ENCODE peak calls at places on chromosome 14, in seven cellular contexts. T is CD4-positive, alpha-beta memory T cell; M is tibial artery; H is psoas muscle; L is substantia nigra; W is Peyer's patch; C is endothelial cell of umbilical vein. O is an unnamed sample.

GRCh38 chr14:60777856-60778578 is 43.5 kb downstream of the MNAT1 start:
- DNase-seq in W (no peak), L (no peak), T (no peak), H (no peak), C (peak; percentile 8), M (no peak), O (no peak)

GRCh38 chr14:93002851-93003298 is 79.9 kb downstream of the CHGA start:
- DNase-seq in H (no peak), W (no peak), M (no peak), L (no peak), C (no peak), T (no peak), O (no peak)

GRCh38 chr14:51873221-51873893 is 12.9 kb downstream of the GNG2 start:
- DNase-seq in C (peak; percentile 87), L (no peak), H (no peak), M (no peak), T (peak; percentile 68), W (no peak), O (no peak)

GRCh38 chr14:48914382-48914781 is 671.8 kb downstream of the RPS29 start:
- DNase-seq in W (peak; percentile 49), H (no peak), M (no peak), L (no peak), C (no peak), T (no peak), O (no peak)

GRCh38 chr14:31476131-31476917 is 11.5 kb downstream of the GPR33 start:
- DNase-seq in T (no peak), W (no peak), M (no peak), H (no peak), C (no peak), L (no peak), O (no peak)

GRCh38 chr14:79992799-79993198 is 218.5 kb downstream of the DIO2 start:
- DNase-seq in C (no peak), H (no peak), T (no peak), W (no peak), M (no peak), L (no peak), O (no peak)

GRCh38 chr14:106605548-106606448 is 1079.4 kb downstream of the TMEM121 start:
- DNase-seq in M (no peak), L (no peak), T (peak; percentile 77), H (no peak), C (no peak), W (peak; percentile 91), O (peak; percentile 71)

GRCh38 chr14:85125331-85125730 is 404.6 kb upstream of the FLRT2 start:
- DNase-seq in L (no peak), M (no peak), T (no peak), C (no peak), W (no peak), H (no peak), O (no peak)

GRCh38 chr14:93734086-93734822 is 54.0 kb downstream of the PRIMA1 start:
- DNase-seq in M (no peak), L (no peak), C (no peak), W (no peak), H (peak; percentile 32), T (no peak), O (no peak)

GRCh38 chr14:71266994-71267636 is 359.9 kb downstream of the PCNX1 start:
- DNase-seq in W (no peak), T (no peak), L (no peak), C (peak; percentile 6), H (no peak), M (no peak), O (no peak)

GRCh38 chr14:75059642-75060041 is 4.2 kb downstream of the ACYP1 start:
- DNase-seq in W (no peak), T (no peak), L (no peak), H (no peak), M (no peak), C (peak; percentile 80), O (no peak)

GRCh38 chr14:77909911-77910310 is 110.0 kb downstream of the ADCK1 start:
- DNase-seq in C (no peak), L (peak; percentile 3), T (no peak), M (peak; percentile 24), W (no peak), H (no peak), O (no peak)

GRCh38 chr14:81990312-81990761 is 456.7 kb upstream of the SEL1L start:
- DNase-seq in L (no peak), C (peak; percentile 46), M (no peak), T (no peak), W (peak; percentile 49), H (no peak), O (no peak)

GRCh38 chr14:101790232-101790631 is 28.7 kb downstream of the PPP2R5C start:
- DNase-seq in M (no peak), L (no peak), T (no peak), H (no peak), W (no peak), C (no peak), O (no peak)

GRCh38 chr14:84112589-84112988 is 1417.4 kb upstream of the FLRT2 start:
- DNase-seq in H (no peak), T (no peak), C (peak; percentile 49), W (no peak), M (no peak), L (no peak), O (no peak)

GRCh38 chr14:68210729-68211299 is 391.2 kb downstream of the RAD51B start:
- DNase-seq in T (peak; percentile 78), C (peak; percentile 84), L (no peak), W (peak; percentile 55), M (no peak), H (no peak), O (no peak)

GRCh38 chr14:68211886-68212285 is 392.3 kb downstream of the RAD51B start:
- DNase-seq in C (no peak), T (no peak), W (no peak), L (no peak), H (no peak), M (no peak), O (no peak)

GRCh38 chr14:68208726-68209125 is 389.1 kb downstream of the RAD51B start:
- DNase-seq in L (no peak), M (no peak), H (no peak), T (peak; percentile 40), W (no peak), C (no peak), O (no peak)

GRCh38 chr14:68214431-68214830 is 394.9 kb downstream of the RAD51B start:
- DNase-seq in W (no peak), C (no peak), L (no peak), M (no peak), T (no peak), H (no peak), O (no peak)

GRCh38 chr14:68211421-68211820 is 391.8 kb downstream of the RAD51B start:
- DNase-seq in C (no peak), W (no peak), L (no peak), H (no peak), T (no peak), M (no peak), O (no peak)
- H3K27ac ChIP-seq in C (no peak overlapping the region), W (peak overlapping the region; percentile 60), L (no peak overlapping the region), H (peak overlapping the region; percentile 73), T (peak overlapping the region; percentile 31), M (peak overlapping the region; percentile 71), O (peak overlapping the region; percentile 80)

GRCh38 chr14:29738950-29739349 is 188.7 kb downstream of the PRKD1 start:
- DNase-seq in T (no peak), W (no peak), C (no peak), L (no peak), H (no peak), M (no peak), O (no peak)

GRCh38 chr14:29740491-29740890 is 187.2 kb downstream of the PRKD1 start:
- DNase-seq in H (no peak), T (no peak), W (no peak), L (no peak), C (no peak), M (no peak), O (no peak)

GRCh38 chr14:29741909-29742401 is 185.7 kb downstream of the PRKD1 start:
- DNase-seq in M (no peak), C (peak; percentile 84), H (no peak), T (no peak), L (no peak), W (no peak), O (no peak)

GRCh38 chr14:29745863-29746262 is 181.8 kb downstream of the PRKD1 start:
- DNase-seq in M (no peak), H (no peak), C (peak; percentile 34), L (no peak), T (no peak), W (no peak), O (no peak)

DNA sequence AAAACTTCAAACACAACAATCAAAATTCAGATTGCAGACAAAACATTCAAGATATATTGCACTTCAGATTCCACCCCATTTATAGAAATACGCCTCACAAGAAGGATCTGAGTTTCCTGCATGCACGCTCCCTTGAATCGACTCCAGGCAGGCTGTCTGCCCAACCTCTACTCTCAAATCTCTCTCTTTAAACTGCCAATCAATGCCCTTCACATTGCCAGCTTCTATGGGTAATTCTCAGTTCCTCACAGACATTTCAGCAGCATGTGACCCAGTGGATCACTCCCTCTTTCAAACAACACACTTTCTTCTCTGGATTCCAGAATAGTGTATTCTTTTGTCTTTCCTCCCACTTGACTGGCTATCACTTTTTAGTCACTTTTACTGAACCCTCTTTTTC is 184.1 kb downstream of the PRKD1 start:
- DNase-seq in W (no peak), C (no peak), T (no peak), L (no peak), M (peak; percentile 64), H (no peak), O (no peak)
- H3K27ac ChIP-seq in W (no peak overlapping the region), C (no peak overlapping the region), T (no peak overlapping the region), L (peak overlapping the region; percentile 4), M (no peak overlapping the region), H (no peak overlapping the region), O (no peak overlapping the region)

DNA sequence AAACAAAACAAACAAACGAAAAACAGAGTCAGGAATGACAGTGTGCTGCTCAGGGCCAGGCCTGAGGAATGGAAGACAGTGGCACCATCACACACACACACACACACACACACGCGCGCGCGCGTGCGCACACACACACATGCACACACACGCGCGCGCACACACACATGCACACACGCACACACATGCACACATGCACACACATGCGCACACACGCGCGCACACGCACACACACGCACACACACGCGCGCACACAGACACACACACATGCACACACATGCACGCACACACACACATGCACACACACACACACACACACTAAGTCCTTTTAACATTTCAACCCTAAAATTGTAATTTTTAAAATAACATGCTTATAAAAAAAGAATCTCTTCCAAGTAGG is 13.2 kb upstream of the MARK3 start:
- DNase-seq in W (no peak), L (no peak), T (no peak), H (no peak), M (no peak), C (no peak), O (no peak)
- H3K27ac ChIP-seq in W (no peak overlapping the region), L (no peak overlapping the region), T (no peak overlapping the region), H (no peak overlapping the region), M (no peak overlapping the region), C (peak overlapping the region; percentile 1), O (no peak overlapping the region)

GRCh38 chr14:104169765-104170113 is 31.4 kb downstream of the KIF26A start:
- DNase-seq in L (no peak), C (no peak), M (no peak), H (no peak), W (no peak), T (no peak), O (no peak)

GRCh38 chr14:104169005-104169764 is 30.8 kb downstream of the KIF26A start:
- DNase-seq in H (no peak), T (no peak), C (no peak), L (no peak), W (no peak), M (no peak), O (no peak)

GRCh38 chr14:104171029-104171697 is 32.8 kb downstream of the KIF26A start:
- DNase-seq in C (no peak), L (no peak), M (no peak), H (no peak), T (no peak), W (no peak), O (peak; percentile 76)

GRCh38 chr14:104166698-104167097 is 28.3 kb downstream of the KIF26A start:
- DNase-seq in T (no peak), L (no peak), M (no peak), W (no peak), C (no peak), H (no peak), O (no peak)

GRCh38 chr14:104168603-104169002 is 30.2 kb downstream of the KIF26A start:
- DNase-seq in M (no peak), L (no peak), W (no peak), T (no peak), C (no peak), H (no peak), O (no peak)
- H3K27ac ChIP-seq in M (no peak overlapping the region), L (no peak overlapping the region), W (no peak overlapping the region), T (no peak overlapping the region), C (no peak overlapping the region), H (no peak overlapping the region), O (no peak overlapping the region)

O was measured in upper lobe of right lung.